ENCODE peak calls at places on chromosomes 12 and 14, in four cellular contexts. N, U, L and J are unnamed samples.

GRCh38 chr12:117080707-117081141 is 18.5 kb downstream of the TESC start:
- DNase-seq in N (no peak), U (no peak), L (no peak), J (no peak)

GRCh38 chr12:78385541-78385940 is 479.0 kb upstream of the SYT1 start:
- DNase-seq in N (no peak), U (no peak), L (no peak), J (no peak)

GRCh38 chr14:89564291-89564957 is 147.4 kb upstream of the FOXN3 start:
- DNase-seq in N (no peak), U (no peak), L (no peak), J (no peak)

GRCh38 chr12:22255097-22255496 is 79.4 kb downstream of the ST8SIA1 start:
- DNase-seq in N (no peak), U (no peak), L (no peak), J (no peak)

GRCh38 chr12:18217981-18218380 is 43.3 kb upstream of the PIK3C2G start:
- DNase-seq in N (no peak), U (no peak), L (no peak), J (no peak)

GRCh38 chr12:63079791-63080395 is 71.1 kb downstream of the AVPR1A start:
- DNase-seq in N (no peak), U (no peak), L (no peak), J (no peak)

GRCh38 chr14:69741055-69741454 is 25.9 kb upstream of the SRSF5 start:
- DNase-seq in N (no peak), U (no peak), L (no peak), J (no peak)

GRCh38 chr14:72503271-72503670 is 390.6 kb downstream of the DPF3 start:
- DNase-seq in N (no peak), U (no peak), L (no peak), J (no peak)

GRCh38 chr14:90624732-90625444 is 191.3 kb downstream of the TTC7B start:
- DNase-seq in N (no peak), U (no peak), L (no peak), J (peak; percentile 43)

GRCh38 chr12:110102255-110102654 is 21.9 kb upstream of the IFT81 start:
- DNase-seq in N (peak; percentile 64), U (peak; percentile 49), L (peak; percentile 50), J (peak; percentile 70)

GRCh38 chr12:59365133-59365532 is 230.7 kb upstream of the SLC16A7 start:
- DNase-seq in N (no peak), U (no peak), L (no peak), J (no peak)

GRCh38 chr14:70448633-70449032 is 3.3 kb upstream of the ADAM21 start:
- DNase-seq in N (no peak), U (no peak), L (no peak), J (peak; percentile 40)

GRCh38 chr12:78928200-78929074 is 63.9 kb downstream of the SYT1 start:
- DNase-seq in N (no peak), U (no peak), L (no peak), J (no peak)

GRCh38 chr12:91777268-91777997 is 368.2 kb downstream of the BTG1 start:
- DNase-seq in N (no peak), U (no peak), L (no peak), J (no peak)

GRCh38 chr14:104252256-104253215 is 114.1 kb downstream of the KIF26A start:
- DNase-seq in N (no peak), U (no peak), L (no peak), J (no peak)

GRCh38 chr12:2390133-2390532 is 337.3 kb downstream of the CACNA1C start:
- DNase-seq in N (no peak), U (no peak), L (no peak), J (no peak)

GRCh38 chr12:69555461-69555860 is 29.8 kb upstream of the CCT2 start:
- DNase-seq in N (no peak), U (no peak), L (no peak), J (no peak)

GRCh38 chr12:128542844-128543243 is 275.9 kb downstream of the TMEM132C start:
- DNase-seq in N (no peak), U (no peak), L (no peak), J (no peak)

GRCh38 chr12:109595321-109595902 is 21.8 kb downstream of the MVK start:
- DNase-seq in N (no peak), U (no peak), L (no peak), J (no peak)

GRCh38 chr12:103833891-103834290 is 7.1 kb downstream of the NT5DC3 start:
- DNase-seq in N (no peak), U (no peak), L (no peak), J (no peak)

GRCh38 chr12:48023386-48023785 is 19.1 kb upstream of the COL2A1 start:
- DNase-seq in N (no peak), U (no peak), L (no peak), J (no peak)

GRCh38 chr14:59831121-59831730 is 39.4 kb downstream of the RTN1 start:
- DNase-seq in N (no peak), U (no peak), L (no peak), J (no peak)

GRCh38 chr14:105324080-105324778 is 9.7 kb downstream of the PACS2 start:
- DNase-seq in N (peak; percentile 28), U (no peak), L (peak; percentile 60), J (peak; percentile 87)

GRCh38 chr12:27467641-27468040 is 21.1 kb downstream of the SMCO2 start:
- DNase-seq in N (no peak), U (no peak), L (no peak), J (no peak)

GRCh38 chr14:37870170-37870569 is 274.7 kb downstream of the TTC6 start:
- DNase-seq in N (no peak), U (no peak), L (no peak), J (no peak)

GRCh38 chr12:14873440-14874185 is 12.0 kb downstream of the MGP start:
- DNase-seq in N (no peak), U (no peak), L (no peak), J (no peak)

GRCh38 chr14:52879958-52880357 is 70.9 kb downstream of the FERMT2 start:
- DNase-seq in N (no peak), U (no peak), L (no peak), J (peak; percentile 51)

GRCh38 chr12:93657076-93657475 is 20.1 kb upstream of the CRADD start:
- DNase-seq in N (no peak), U (no peak), L (no peak), J (no peak)

GRCh38 chr12:48004039-48004940 is at the start of gene COL2A1:
- DNase-seq in N (peak; percentile 75), U (no peak), L (peak; percentile 38), J (peak; percentile 14)

GRCh38 chr14:55398679-55399078 is 13.0 kb downstream of the ATG14 start:
- DNase-seq in N (no peak), U (peak; percentile 68), L (no peak), J (peak; percentile 95)

GRCh38 chr12:89875225-89875624 is 166.6 kb upstream of the ATP2B1 start:
- DNase-seq in N (no peak), U (no peak), L (no peak), J (no peak)

GRCh38 chr14:65223636-65224035 is 121.3 kb upstream of the MAX start:
- DNase-seq in N (no peak), U (no peak), L (no peak), J (no peak)

GRCh38 chr12:130192667-130193345 is 30.5 kb downstream of the FZD10 start:
- DNase-seq in N (no peak), U (no peak), L (no peak), J (no peak)

GRCh38 chr14:47442206-47442605 is 233.2 kb downstream of the MDGA2 start:
- DNase-seq in N (no peak), U (no peak), L (no peak), J (peak; percentile 1)

GRCh38 chr14:73180385-73180805 is 44.1 kb downstream of the PSEN1 start:
- DNase-seq in N (no peak), U (no peak), L (no peak), J (peak; percentile 83)

GRCh38 chr12:14256139-14256538 is 109.3 kb upstream of the ATF7IP start:
- DNase-seq in N (no peak), U (no peak), L (no peak), J (no peak)

GRCh38 chr14:89890589-89890988 is 63.9 kb downstream of the EFCAB11 start:
- DNase-seq in N (no peak), U (no peak), L (no peak), J (no peak)

GRCh38 chr14:103770902-103771301 is 55.3 kb downstream of the ZFYVE21 start:
- DNase-seq in N (no peak), U (no peak), L (no peak), J (no peak)

GRCh38 chr12:110934093-110934852 is 13.9 kb upstream of the MYL2 start:
- DNase-seq in N (no peak), U (no peak), L (peak; percentile 42), J (no peak)

GRCh38 chr12:124152733-124153132 is 142.2 kb upstream of the RFLNA start:
- DNase-seq in N (no peak), U (no peak), L (peak; percentile 17), J (no peak)

GRCh38 chr12:53179694-53180269 is 740 bp upstream of the ZNF740 start:
- DNase-seq in N (peak; percentile 53), U (peak; percentile 35), L (no peak), J (no peak)

GRCh38 chr12:53180931-53181645 is 363 bp upstream of the CSAD start:
- DNase-seq in N (peak; percentile 98), U (peak; percentile 67), L (peak; percentile 79), J (peak; percentile 82)

GRCh38 chr12:53182836-53183235 is 2.1 kb upstream of the CSAD start:
- DNase-seq in N (no peak), U (no peak), L (no peak), J (peak; percentile 27)

GRCh38 chr12:53181935-53182334 is 1.2 kb upstream of the CSAD start:
- DNase-seq in N (no peak), U (no peak), L (no peak), J (no peak)

GRCh38 chr12:53180270-53180930 is at the start of the genes CSAD and ZNF740:
- DNase-seq in N (peak; percentile 98), U (peak; percentile 98), L (peak; percentile 98), J (peak; percentile 99)
- H3K4me1 ChIP-seq in N (peaks cover 27% of the 10 kb centered on the region), U (peaks cover 53% of the 10 kb centered on the region), L (peaks cover 41% of the 10 kb centered on the region), J (peaks cover 28% of the 10 kb centered on the region)

GRCh38 chr12:45890276-45890675 is 100.1 kb downstream of the SCAF11 start:
- DNase-seq in N (no peak), U (no peak), L (no peak), J (no peak)
- TF ChIP-seq CTCF in N (peak; percentile 33), U (no peak), L (no peak), J (no peak)

GRCh38 chr12:6329693-6330045 is 12.2 kb downstream of the TNFRSF1A start:
- DNase-seq in N (no peak), U (no peak), L (no peak), J (no peak)
- H3K4me1 ChIP-seq in N (peaks cover 3% of the 10 kb centered on the region), U (peaks cover 75% of the 10 kb centered on the region), L (peaks cover 51% of the 10 kb centered on the region), J (peaks cover 11% of the 10 kb centered on the region)

DNA sequence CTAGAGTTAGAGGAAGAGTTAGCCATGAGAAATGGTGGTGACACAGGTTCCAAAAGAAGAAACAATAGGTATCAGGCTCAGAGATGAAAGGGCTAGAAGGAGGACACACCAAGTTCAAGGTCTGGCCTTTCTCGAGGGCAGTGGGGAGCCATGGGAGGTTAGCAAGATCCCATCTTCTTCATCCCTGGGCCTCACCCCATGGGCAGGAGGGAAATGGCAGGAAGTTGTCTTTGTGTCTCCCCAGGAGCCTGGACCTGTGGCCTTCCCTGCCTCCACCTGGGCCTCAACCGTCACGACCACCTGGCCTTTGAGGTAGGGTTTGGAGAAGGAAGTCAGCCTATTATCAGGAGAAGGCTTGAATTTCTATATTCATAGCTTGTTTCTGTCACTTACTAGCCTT is 5.8 kb upstream of the AQP2 start:
- DNase-seq in N (no peak), U (no peak), L (no peak), J (no peak)
- TF ChIP-seq CTCF in N (no peak), U (no peak), L (no peak), J (no peak)